ENCODE peak calls at places on chromosomes 2 and 18, in six cellular contexts. V is upper lobe of right lung; P is CD8-positive, alpha-beta memory T cell; Z is gastrocnemius medialis; A is SJSA1; W is Karpas-422. D is an unnamed sample. For H3K4me1, the result is how much of the 10 kb centered on the place peaks cover.

GRCh38 chr2:49715597-49715996 is 561.3 kb upstream of the FSHR start:
- DNase-seq in P (no peak), A (no peak), V (no peak), Z (no peak), W (no peak), D (no peak)

GRCh38 chr2:241925277-241925676 is 55.7 kb downstream of the RTP5 start:
- DNase-seq in Z (no peak), W (no peak), V (no peak), A (peak), P (no peak), D (peak)

GRCh38 chr18:75220786-75221355 is 10.3 kb downstream of the TSHZ1 start:
- DNase-seq in A (no peak), Z (no peak), P (no peak), W (no peak), V (no peak), D (no peak)

GRCh38 chr2:241850544-241851324 is 8.0 kb downstream of the PDCD1 start:
- DNase-seq in W (no peak), Z (no peak), V (no peak), A (peak), P (no peak), D (peak)

GRCh38 chr2:122191331-122191730 is 435.9 kb downstream of the TSN start:
- DNase-seq in A (no peak), V (no peak), Z (no peak), W (peak), P (no peak), D (no peak)

GRCh38 chr2:137947032-137947713 is 17.1 kb upstream of the HNMT start:
- DNase-seq in P (no peak), A (no peak), V (no peak), W (no peak), Z (no peak), D (no peak)

GRCh38 chr18:75474332-75474731 is 46.8 kb upstream of the SMIM21 start:
- DNase-seq in Z (no peak), A (no peak), V (no peak), W (no peak), P (no peak), D (no peak)

GRCh38 chr2:69926849-69927515 is 12.1 kb downstream of the MXD1 start:
- DNase-seq in V (no peak), Z (no peak), A (no peak), P (no peak), W (no peak), D (no peak)

GRCh38 chr2:96423866-96424265 is 81.3 kb downstream of the NEURL3 start:
- DNase-seq in V (no peak), P (no peak), W (no peak), Z (no peak), A (no peak), D (no peak)

GRCh38 chr2:172962824-172963223 is 112.8 kb upstream of the MAP3K20 start:
- DNase-seq in Z (no peak), P (no peak), V (no peak), W (no peak), A (no peak), D (no peak)

GRCh38 chr2:190415251-190415650 is 7.1 kb downstream of the MFSD6 start:
- DNase-seq in V (no peak), Z (no peak), W (no peak), A (no peak), P (no peak), D (no peak)

GRCh38 chr2:136441979-136442378 is 323.4 kb upstream of the THSD7B start:
- DNase-seq in Z (no peak), W (no peak), A (no peak), P (no peak), V (no peak), D (no peak)

GRCh38 chr18:7844017-7844416 is 276.9 kb downstream of the PTPRM start:
- DNase-seq in W (no peak), A (no peak), Z (no peak), V (no peak), P (no peak), D (no peak)

GRCh38 chr2:144520718-144521487 is 984 bp upstream of the ZEB2 start:
- DNase-seq in P (no peak), A (no peak), V (no peak), Z (no peak), W (peak), D (no peak)

GRCh38 chr18:51077217-51077616 is 47.2 kb downstream of the SMAD4 start:
- DNase-seq in V (no peak), W (no peak), A (no peak), Z (no peak), P (no peak), D (no peak)

GRCh38 chr2:21317131-21317530 is 193.4 kb downstream of the TDRD15 start:
- DNase-seq in A (no peak), Z (no peak), P (no peak), W (peak), V (no peak), D (peak)

GRCh38 chr2:83585250-83585649 is 873.8 kb downstream of the SUCLG1 start:
- DNase-seq in P (no peak), V (no peak), W (no peak), Z (no peak), A (no peak), D (no peak)

GRCh38 chr2:86213699-86214502 is 14.6 kb downstream of the MRPL35 start:
- DNase-seq in A (no peak), P (no peak), W (no peak), V (no peak), Z (no peak), D (no peak)

GRCh38 chr2:61016392-61017002 is 1.0 kb upstream of the PEX13 start:
- DNase-seq in Z (no peak), A (no peak), W (peak), V (no peak), P (no peak), D (no peak)

GRCh38 chr18:52343731-52344340 is 3.8 kb downstream of the DCC start:
- DNase-seq in V (no peak), W (no peak), Z (no peak), A (no peak), P (no peak), D (no peak)

GRCh38 chr2:171187819-171188218 is 27.1 kb upstream of the TLK1 start:
- DNase-seq in Z (no peak), V (no peak), P (no peak), A (no peak), W (no peak), D (no peak)

GRCh38 chr2:17245921-17246320 is 272.3 kb downstream of the RAD51AP2 start:
- DNase-seq in W (no peak), Z (no peak), A (no peak), P (no peak), V (no peak), D (no peak)

GRCh38 chr2:164898475-164898874 is 56.9 kb downstream of the SLC38A11 start:
- DNase-seq in A (no peak), Z (no peak), W (no peak), P (no peak), V (no peak), D (no peak)

GRCh38 chr2:64401501-64401880 is 52.5 kb upstream of the LGALSL start:
- DNase-seq in W (no peak), V (no peak), Z (no peak), P (no peak), A (no peak), D (no peak)

GRCh38 chr2:148660999-148661398 is 16.4 kb downstream of the EPC2 start:
- DNase-seq in Z (no peak), A (no peak), W (no peak), V (no peak), P (no peak), D (no peak)

GRCh38 chr2:150027164-150027563 is 439.6 kb upstream of the MMADHC start:
- DNase-seq in A (no peak), Z (no peak), V (no peak), P (no peak), W (no peak), D (no peak)

GRCh38 chr2:68722712-68723111 is 11.9 kb upstream of the ARHGAP25 start:
- DNase-seq in Z (no peak), P (no peak), W (peak), A (no peak), V (no peak), D (no peak)

GRCh38 chr2:176830362-176830761 is 382.2 kb upstream of the HNRNPA3 start:
- DNase-seq in V (no peak), P (no peak), Z (no peak), A (no peak), W (peak), D (no peak)

GRCh38 chr2:200199576-200200263 is 106.8 kb upstream of the SPATS2L start:
- DNase-seq in Z (no peak), P (no peak), V (no peak), A (no peak), W (peak), D (no peak)

GRCh38 chr2:200208041-200208440 is 98.5 kb upstream of the SPATS2L start:
- DNase-seq in W (peak), V (no peak), P (no peak), Z (no peak), A (no peak), D (no peak)

GRCh38 chr2:200199005-200199404 is 107.5 kb upstream of the SPATS2L start:
- DNase-seq in A (no peak), P (no peak), Z (no peak), V (no peak), W (peak), D (no peak)

GRCh38 chr2:200209030-200209429 is 97.5 kb upstream of the SPATS2L start:
- DNase-seq in A (no peak), Z (no peak), W (no peak), P (no peak), V (no peak), D (no peak)

GRCh38 chr2:200203381-200203827 is 103.1 kb upstream of the SPATS2L start:
- DNase-seq in Z (no peak), P (no peak), W (peak), A (no peak), V (no peak), D (no peak)
- H3K4me1 ChIP-seq in Z (under half), P (under half), W (under half), A (under half), V (under half), D (under half)

GRCh38 chr2:46977899-46978298 is 62.3 kb upstream of the MCFD2 start:
- DNase-seq in W (peak), A (no peak), V (no peak), P (no peak), Z (no peak), D (no peak)
- H3K4me1 ChIP-seq in W (half or more), A (under half), V (under half), P (under half), Z (under half), D (under half)

DNA sequence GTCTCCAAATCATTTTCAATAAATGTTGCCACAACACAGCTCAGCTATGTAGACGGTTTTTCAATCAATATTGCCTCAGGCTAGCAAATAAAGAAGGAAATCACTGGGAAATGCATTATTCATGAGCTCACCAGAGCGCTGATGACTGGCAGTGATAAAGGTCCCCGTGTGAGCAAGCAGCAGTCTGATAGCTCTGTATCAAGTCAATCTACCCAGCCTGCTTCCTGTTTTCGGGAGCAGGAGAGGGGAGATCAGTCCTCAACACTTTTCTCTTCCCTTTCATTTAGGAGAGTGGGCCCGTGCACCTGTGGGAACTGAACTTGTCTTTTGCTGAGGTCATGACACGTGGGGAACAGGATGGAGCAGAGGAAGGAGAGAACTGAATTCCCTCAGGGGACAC is 253.9 kb upstream of the SIX2 start:
- DNase-seq in Z (no peak), A (peak), V (no peak), W (peak), P (no peak), D (no peak)
- H3K4me1 ChIP-seq in Z (under half), A (under half), V (under half), W (half or more), P (under half), D (under half)

GRCh38 chr2:54665436-54665856 is 58.0 kb upstream of the EML6 start:
- DNase-seq in P (peak), A (no peak), W (peak), V (no peak), Z (no peak), D (no peak)
- H3K4me1 ChIP-seq in P (under half), A (under half), W (under half), V (half or more), Z (under half), D (under half)

GRCh38 chr2:23520256-23520655 is 135.3 kb downstream of the KLHL29 start:
- DNase-seq in Z (no peak), V (no peak), A (no peak), P (no peak), W (no peak), D (no peak)
- H3K4me1 ChIP-seq in Z (half or more), V (under half), A (under half), P (under half), W (under half), D (under half)

GRCh38 chr2:39849982-39850526 is 71.0 kb upstream of the THUMPD2 start:
- DNase-seq in V (no peak), W (no peak), Z (no peak), A (no peak), P (no peak), D (no peak)

GRCh38 chr2:39855856-39856255 is 76.8 kb upstream of the THUMPD2 start:
- DNase-seq in P (no peak), W (no peak), V (no peak), Z (no peak), A (no peak), D (no peak)

GRCh38 chr2:39851251-39851650 is 72.2 kb upstream of the THUMPD2 start:
- DNase-seq in Z (no peak), P (no peak), V (no peak), W (no peak), A (no peak), D (no peak)

DNA sequence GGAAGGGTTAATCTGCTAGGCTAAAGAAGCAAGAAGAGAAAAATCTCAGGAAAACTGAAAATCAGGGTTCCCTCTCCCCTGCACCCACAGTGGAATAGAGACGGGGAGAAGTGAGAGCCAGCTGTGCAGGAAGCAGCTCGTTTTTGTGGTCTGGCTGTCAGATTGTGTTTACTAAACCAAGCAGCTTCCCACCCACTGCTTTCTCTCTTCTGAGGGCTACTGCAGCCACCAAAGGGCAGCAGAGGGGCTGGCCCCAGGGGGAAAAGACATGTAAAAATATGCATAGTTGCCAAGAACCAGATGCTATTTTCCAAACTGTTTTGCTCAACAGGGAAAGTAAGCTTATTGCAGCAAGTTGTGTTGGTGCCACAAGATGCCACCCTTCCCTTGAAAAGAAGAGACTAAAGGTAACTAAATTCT is 72.6 kb upstream of the THUMPD2 start:
- DNase-seq in V (no peak), Z (no peak), W (no peak), P (no peak), A (no peak), D (no peak)
- H3K4me1 ChIP-seq in V (under half), Z (under half), W (under half), P (under half), A (under half), D (under half)

DNA sequence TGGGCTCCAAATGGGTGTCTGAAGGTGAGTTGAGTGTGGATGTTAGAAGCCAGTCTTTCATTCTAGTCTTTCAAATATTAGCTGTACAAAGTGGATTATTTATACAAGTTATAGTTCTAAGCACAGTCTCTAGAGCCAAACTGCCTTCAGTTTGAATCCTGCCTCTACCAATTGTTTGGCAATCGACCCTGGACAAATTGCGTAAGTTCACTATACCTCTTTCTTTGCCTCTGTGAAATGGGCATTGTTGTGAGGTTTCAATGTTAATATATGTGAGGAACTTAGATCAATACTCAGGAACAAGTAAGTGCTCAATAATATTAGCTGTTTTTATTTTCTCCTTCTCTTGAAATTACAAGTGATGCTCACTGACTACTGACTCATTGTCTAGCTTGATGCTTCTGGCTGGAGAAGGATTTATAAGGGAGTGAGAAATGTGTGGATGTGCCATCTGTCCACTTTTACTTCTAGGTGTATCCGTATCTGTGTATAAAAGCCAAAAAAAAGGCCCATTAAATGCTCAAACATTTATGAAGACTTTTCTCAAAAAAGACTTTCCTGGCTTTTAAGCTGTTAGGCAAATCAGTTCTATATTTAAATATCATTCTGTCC is 48.1 kb upstream of the RAPH1 start:
- DNase-seq in A (no peak), P (no peak), V (no peak), Z (no peak), W (no peak), D (no peak)
- H3K4me1 ChIP-seq in A (under half), P (under half), V (under half), Z (under half), W (under half), D (under half)